ENCODE peak calls at places on chromosomes 4 and X, in five cellular contexts. K, F, H, V and P are unnamed samples.

GRCh38 chr4:119517361-119518229 is 111.0 kb downstream of the PDE5A start:
- DNase-seq in K (no peak), F (no peak), H (no peak), V (no peak), P (no peak)

GRCh38 chrX:34901761-34902160 is 40.8 kb upstream of the FAM47B start:
- DNase-seq in K (no peak), F (no peak), H (no peak), V (no peak), P (no peak)

GRCh38 chrX:2549874-2550273 is 49.1 kb upstream of the DHRSX start:
- DNase-seq in K (no peak), F (no peak), H (no peak), V (peak), P (no peak)

GRCh38 chrX:100662791-100663190 is 18.8 kb downstream of the SRPX2 start:
- DNase-seq in K (no peak), F (no peak), H (no peak), V (no peak), P (no peak)

GRCh38 chr4:26931961-26932360 is 71.3 kb downstream of the STIM2 start:
- DNase-seq in K (no peak), F (no peak), H (no peak), V (no peak), P (no peak)

GRCh38 chr4:174332741-174333493 is 49.2 kb downstream of the CEP44 start:
- DNase-seq in K (no peak), F (no peak), H (no peak), V (no peak), P (no peak)

GRCh38 chr4:123363729-123364128 is 32.9 kb upstream of the SPRY1 start:
- DNase-seq in K (no peak), F (no peak), H (no peak), V (no peak), P (no peak)

GRCh38 chr4:10403633-10404445 is 53.4 kb downstream of the ZNF518B start:
- DNase-seq in K (no peak), F (no peak), H (no peak), V (no peak), P (no peak)

GRCh38 chrX:139936259-139936658 is 3.4 kb upstream of the ATP11C start:
- DNase-seq in K (no peak), F (no peak), H (no peak), V (no peak), P (no peak)

GRCh38 chr4:176359590-176359989 is 39.8 kb downstream of the SPCS3 start:
- DNase-seq in K (no peak), F (no peak), H (no peak), V (no peak), P (no peak)

GRCh38 chr4:123600426-123600825 is 203.8 kb downstream of the SPRY1 start:
- DNase-seq in K (no peak), F (no peak), H (no peak), V (no peak), P (no peak)

GRCh38 chrX:128436397-128437103 is 384.3 kb upstream of the ACTRT1 start:
- DNase-seq in K (no peak), F (no peak), H (no peak), V (no peak), P (no peak)

GRCh38 chr4:144711685-144712456 is 65.9 kb downstream of the HHIP start:
- DNase-seq in K (no peak), F (no peak), H (no peak), V (no peak), P (no peak)

GRCh38 chr4:37763831-37764230 is 62.7 kb upstream of the PGM2 start:
- DNase-seq in K (no peak), F (no peak), H (no peak), V (peak), P (no peak)

GRCh38 chr4:110510955-110511544 is 35.1 kb downstream of the ENPEP start:
- DNase-seq in K (no peak), F (no peak), H (no peak), V (no peak), P (no peak)

GRCh38 chr4:8171941-8172924 is 13.6 kb upstream of the ABLIM2 start:
- DNase-seq in K (no peak), F (no peak), H (no peak), V (no peak), P (no peak)

GRCh38 chrX:136899206-136899605 is 18.7 kb upstream of the RBMX start:
- DNase-seq in K (no peak), F (no peak), H (no peak), V (no peak), P (no peak)

GRCh38 chr4:11485926-11486325 is 57.2 kb upstream of the HS3ST1 start:
- DNase-seq in K (no peak), F (no peak), H (no peak), V (no peak), P (no peak)

GRCh38 chrX:107117993-107118321 is 665 bp downstream of the RBM41 start:
- DNase-seq in K (no peak), F (no peak), H (no peak), V (no peak), P (no peak)

GRCh38 chr4:43103048-43103447 is 210.5 kb downstream of the GRXCR1 start:
- DNase-seq in K (no peak), F (no peak), H (no peak), V (no peak), P (no peak)

GRCh38 chrX:23035493-23035892 is 35.7 kb downstream of the DDX53 start:
- DNase-seq in K (no peak), F (no peak), H (no peak), V (no peak), P (no peak)
- H3K27ac ChIP-seq in K (no peak), F (no peak), H (no peak), V (no peak), P (no peak)

DNA sequence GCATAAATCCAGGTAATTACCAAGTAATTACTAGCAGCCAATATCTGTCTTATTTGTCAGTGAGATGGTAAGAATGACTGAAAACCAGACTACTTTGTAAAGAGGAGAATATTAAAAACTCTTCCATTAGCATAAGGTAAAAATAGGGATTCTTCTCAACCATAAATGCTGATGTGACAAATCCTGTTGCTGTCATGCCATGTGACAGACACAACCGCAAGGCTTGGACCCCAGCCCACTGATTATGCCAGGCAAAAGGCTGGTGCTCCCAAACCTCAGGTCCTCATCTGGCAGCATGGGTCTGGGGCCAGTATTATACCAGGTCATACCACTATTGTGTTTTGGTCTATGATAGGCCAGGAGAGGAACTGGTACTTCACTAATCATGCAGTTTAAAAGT is 181.1 kb downstream of the ADAMTS3 start:
- DNase-seq in K (no peak), F (no peak), H (no peak), V (no peak), P (no peak)
- H3K27ac ChIP-seq in K (no peak), F (no peak), H (no peak), V (no peak), P (no peak)

DNA sequence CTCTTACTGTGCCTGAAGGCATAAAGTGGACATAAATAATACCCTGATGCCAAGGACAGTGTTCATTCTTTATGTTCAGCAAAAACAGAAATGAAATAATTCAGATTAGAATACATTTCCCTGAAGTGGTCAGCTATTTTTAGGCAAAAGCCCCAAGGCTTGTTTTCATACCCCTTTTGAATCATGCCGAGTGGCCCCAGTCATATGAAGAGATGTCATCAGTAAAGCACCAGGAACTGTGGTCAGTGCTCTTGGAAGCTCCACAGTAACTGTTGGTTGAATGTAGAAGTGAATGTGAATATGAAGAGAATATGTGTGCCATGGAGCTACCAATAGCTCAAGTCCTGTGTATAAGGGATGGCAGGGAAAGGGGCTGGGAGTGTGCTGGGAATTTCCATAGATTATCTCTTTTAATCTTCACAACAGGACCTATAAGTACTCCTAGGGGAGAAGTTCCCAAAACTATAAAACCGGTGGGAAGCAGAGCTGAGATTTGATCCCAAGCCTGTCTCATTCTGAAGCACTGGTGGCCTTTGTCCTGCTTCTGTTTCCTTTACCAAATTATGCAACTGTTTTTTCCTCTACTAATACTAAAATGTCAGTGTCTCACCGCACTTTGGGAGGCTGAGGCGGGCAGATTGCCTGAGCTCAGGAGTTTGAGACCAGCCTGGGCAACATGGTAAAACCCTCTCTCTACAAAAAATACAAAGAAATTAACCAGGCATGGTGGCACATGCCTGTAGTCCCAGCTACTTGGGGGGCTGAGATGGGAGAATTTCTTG is 52.6 kb downstream of the FNIP2 start:
- DNase-seq in K (no peak), F (no peak), H (no peak), V (no peak), P (no peak)
- H3K27ac ChIP-seq in K (peak), F (peak), H (no peak), V (peak), P (no peak)

GRCh38 chrX:150034788-150035187 is 96.5 kb upstream of the EOLA2 start:
- DNase-seq in K (no peak), F (no peak), H (no peak), V (no peak), P (no peak)

GRCh38 chrX:150037041-150037440 is 98.8 kb upstream of the EOLA2 start:
- DNase-seq in K (no peak), F (no peak), H (no peak), V (no peak), P (no peak)

GRCh38 chrX:150035531-150035930 is 97.2 kb upstream of the EOLA2 start:
- DNase-seq in K (no peak), F (no peak), H (no peak), V (no peak), P (no peak)

GRCh38 chrX:150036641-150037040 is 98.3 kb upstream of the EOLA2 start:
- DNase-seq in K (no peak), F (no peak), H (no peak), V (no peak), P (no peak)

GRCh38 chrX:150036181-150036580 is 97.9 kb upstream of the EOLA2 start:
- DNase-seq in K (no peak), F (no peak), H (no peak), V (no peak), P (no peak)
- H3K27ac ChIP-seq in K (no peak), F (no peak), H (no peak), V (no peak), P (no peak)

GRCh38 chr4:64781737-64782326 is 372.6 kb upstream of the TECRL start:
- DNase-seq in K (no peak), F (no peak), H (no peak), V (no peak), P (no peak)
- H3K27ac ChIP-seq in K (no peak), F (no peak), H (no peak), V (no peak), P (no peak)

GRCh38 chr4:89056292-89056952 is 563 bp downstream of the FAM13A start:
- DNase-seq in K (no peak), F (no peak), H (no peak), V (no peak), P (no peak)
- H3K27ac ChIP-seq in K (peak), F (peak), H (no peak), V (peak), P (peak)